ENCODE peak calls at places on chromosomes 13 and 19, in eight cellular contexts. T is left colon; F is activated CD8-positive, alpha-beta T cell treated with anti-CD3 and anti-CD28 coated beads for 36 hours; V is activated T-cell treated with anti-CD3 and anti-CD28 coated beads, Interleukin-2, amount 50 U/mL, for 72 hours; A is pancreas; W is WTC11; G is upper lobe of right lung; E is foreskin keratinocyte. Q is an unnamed sample.

GRCh38 chr19:39837978-39838377 is 4.0 kb upstream of the DYRK1B start:
- ATAC-seq in T (no peak), F (no peak), V (no peak), A (no peak), W (no peak), G (no peak), E (no peak), Q (no peak)

GRCh38 chr19:43305642-43306041 is 36.3 kb upstream of the PSG9 start:
- ATAC-seq in T (peak; percentile 66), F (no peak), V (no peak), A (no peak), W (no peak), G (no peak), E (no peak), Q (no peak)

GRCh38 chr13:20891034-20891433 is 11.5 kb downstream of the XPO4 start:
- ATAC-seq in T (no peak), F (no peak), V (no peak), A (no peak), W (no peak), G (no peak), E (no peak), Q (no peak)

GRCh38 chr13:33242984-33243617 is 42.5 kb downstream of the STARD13 start:
- ATAC-seq in T (no peak), F (no peak), V (no peak), A (no peak), W (no peak), G (peak; percentile 97), E (no peak), Q (no peak)

GRCh38 chr19:2249880-2250764 is 999 bp downstream of the AMH start:
- ATAC-seq in T (peak; percentile 16), F (peak; percentile 14), V (no peak), A (peak; percentile 3), W (peak; percentile 3), G (no peak), E (no peak), Q (peak; percentile 6)

GRCh38 chr13:48891586-48891985 is 84.1 kb upstream of the FNDC3A start:
- ATAC-seq in T (no peak), F (no peak), V (peak; percentile 19), A (peak; percentile 65), W (no peak), G (no peak), E (peak; percentile 80), Q (no peak)

GRCh38 chr13:27853345-27853744 is 61.1 kb downstream of the GSX1 start:
- ATAC-seq in T (no peak), F (no peak), V (no peak), A (no peak), W (no peak), G (no peak), E (no peak), Q (no peak)

GRCh38 chr19:1729568-1729925 is 23.8 kb upstream of the ONECUT3 start:
- ATAC-seq in T (no peak), F (no peak), V (no peak), A (no peak), W (no peak), G (peak; percentile 38), E (no peak), Q (peak; percentile 15)

GRCh38 chr13:30222253-30222652 is 85.1 kb downstream of the KATNAL1 start:
- ATAC-seq in T (no peak), F (peak; percentile 39), V (no peak), A (no peak), W (no peak), G (no peak), E (no peak), Q (no peak)

GRCh38 chr13:22357132-22357531 is 686.3 kb downstream of the FGF9 start:
- ATAC-seq in T (no peak), F (peak; percentile 42), V (peak; percentile 77), A (peak; percentile 39), W (no peak), G (no peak), E (no peak), Q (no peak)

GRCh38 chr13:40381935-40382764 is 284.3 kb downstream of the FOXO1 start:
- ATAC-seq in T (no peak), F (no peak), V (no peak), A (no peak), W (peak; percentile 85), G (peak; percentile 27), E (no peak), Q (no peak)

GRCh38 chr13:34247596-34247995 is 429.6 kb downstream of the RFC3 start:
- ATAC-seq in T (peak; percentile 77), F (no peak), V (no peak), A (no peak), W (no peak), G (no peak), E (no peak), Q (no peak)

GRCh38 chr13:20903164-20903475 is 574 bp upstream of the XPO4 start:
- ATAC-seq in T (no peak), F (no peak), V (no peak), A (no peak), W (no peak), G (no peak), E (no peak), Q (no peak)

GRCh38 chr13:114110091-114110829 is 22.2 kb downstream of the RASA3 start:
- ATAC-seq in T (no peak), F (peak; percentile 86), V (peak; percentile 87), A (peak; percentile 46), W (peak; percentile 49), G (peak; percentile 77), E (no peak), Q (peak; percentile 49)

GRCh38 chr19:14580623-14581237 is 2.2 kb upstream of the CLEC17A start:
- ATAC-seq in T (no peak), F (peak; percentile 37), V (peak; percentile 6), A (no peak), W (peak; percentile 18), G (no peak), E (no peak), Q (no peak)

GRCh38 chr19:42831221-42832019 is 48.1 kb downstream of the PSG1 start:
- ATAC-seq in T (no peak), F (no peak), V (no peak), A (no peak), W (no peak), G (no peak), E (no peak), Q (no peak)

GRCh38 chr19:4388171-4389063 is 11.9 kb downstream of the SH3GL1 start:
- ATAC-seq in T (no peak), F (no peak), V (no peak), A (peak; percentile 52), W (no peak), G (peak; percentile 47), E (no peak), Q (peak; percentile 68)

GRCh38 chr19:48149430-48149829 is 20.7 kb downstream of the LIG1 start:
- ATAC-seq in T (no peak), F (no peak), V (no peak), A (no peak), W (no peak), G (no peak), E (no peak), Q (no peak)

GRCh38 chr19:4428326-4428975 is 26.0 kb downstream of the CHAF1A start:
- ATAC-seq in T (no peak), F (no peak), V (no peak), A (no peak), W (no peak), G (no peak), E (no peak), Q (no peak)

GRCh38 chr19:30163663-30164062 is 208.5 kb upstream of the ZNF536 start:
- ATAC-seq in T (no peak), F (no peak), V (no peak), A (no peak), W (no peak), G (no peak), E (no peak), Q (no peak)

GRCh38 chr19:13841339-13842293 is 35.3 kb upstream of the NANOS3 start:
- ATAC-seq in T (peak; percentile 57), F (no peak), V (no peak), A (peak; percentile 15), W (no peak), G (peak; percentile 39), E (no peak), Q (peak; percentile 53)

Q was measured in esophagus mucosa.